ENCODE peak calls at places on chromosomes 6 and 20, in seven cellular contexts. P, C, W, D, F, Z and H are unnamed samples.

GRCh38 chr20:25259358-25259757 is 11.5 kb downstream of the PYGB start:
- DNase-seq in P (no peak), F (no peak), C (no peak), Z (no peak), W (no peak), D (no peak), H (no peak)

GRCh38 chr6:66926060-66926459 is 1219.0 kb upstream of the EYS start:
- DNase-seq in D (no peak), F (no peak), P (no peak), C (no peak), Z (no peak), W (peak), H (no peak)

GRCh38 chr20:56439784-56440291 is 27.8 kb downstream of the CASS4 start:
- DNase-seq in F (no peak), Z (no peak), C (peak), D (no peak), P (peak), W (peak), H (no peak)

GRCh38 chr6:8436956-8437355 is 1.6 kb upstream of the SLC35B3 start:
- DNase-seq in C (no peak), F (no peak), W (no peak), Z (no peak), D (no peak), P (no peak), H (no peak)

GRCh38 chr20:8187740-8188139 is 55.7 kb downstream of the PLCB1 start:
- DNase-seq in C (no peak), D (no peak), Z (no peak), F (no peak), W (peak), P (no peak), H (no peak)

GRCh38 chr20:58810116-58810878 is 40.4 kb downstream of the GNAS-AS1 start:
- DNase-seq in F (no peak), P (no peak), D (no peak), W (no peak), C (no peak), Z (no peak), H (no peak)

GRCh38 chr6:168260385-168260987 is 59.1 kb downstream of the DACT2 start:
- DNase-seq in W (no peak), P (no peak), D (peak), Z (no peak), C (no peak), F (no peak), H (no peak)

GRCh38 chr20:37990571-37991151 is 42.6 kb downstream of the TTI1 start:
- DNase-seq in W (peak), Z (peak), C (peak), F (no peak), P (peak), D (no peak), H (no peak)

GRCh38 chr6:119240257-119241123 is 109.1 kb downstream of the MAN1A1 start:
- DNase-seq in D (no peak), W (no peak), F (peak), P (no peak), Z (no peak), C (no peak), H (no peak)

GRCh38 chr20:6533321-6533720 is 234.2 kb upstream of the BMP2 start:
- DNase-seq in Z (no peak), C (peak), P (no peak), W (peak), F (no peak), D (no peak), H (no peak)

GRCh38 chr6:5302220-5302946 is 41.1 kb downstream of the FARS2 start:
- DNase-seq in D (no peak), F (no peak), P (no peak), Z (no peak), C (no peak), W (no peak), H (peak)

GRCh38 chr6:23980965-23981364 is 145.1 kb upstream of the NRSN1 start:
- DNase-seq in C (no peak), Z (no peak), P (no peak), F (no peak), D (no peak), W (no peak), H (no peak)

GRCh38 chr6:51866001-51866400 is 221.4 kb downstream of the PKHD1 start:
- DNase-seq in W (no peak), C (no peak), P (no peak), D (no peak), F (no peak), Z (no peak), H (no peak)

GRCh38 chr6:939526-940252 is 246.8 kb upstream of the EXOC2 start:
- DNase-seq in W (no peak), D (no peak), P (no peak), F (no peak), Z (no peak), C (no peak), H (no peak)

GRCh38 chr20:58524814-58525213 is 9.6 kb upstream of the APCDD1L start:
- DNase-seq in W (no peak), C (no peak), Z (no peak), F (no peak), P (no peak), D (no peak), H (no peak)

GRCh38 chr6:137013031-137013430 is 31.7 kb downstream of the IL20RA start:
- DNase-seq in P (no peak), Z (no peak), F (no peak), C (no peak), W (peak), D (no peak), H (no peak)

GRCh38 chr6:150032598-150032997 is 7.3 kb upstream of the RAET1L start:
- DNase-seq in Z (no peak), W (no peak), P (no peak), C (no peak), F (no peak), D (no peak), H (no peak)

GRCh38 chr6:3471711-3472110 is 14.9 kb upstream of the SLC22A23 start:
- DNase-seq in F (no peak), D (no peak), C (no peak), P (no peak), Z (no peak), W (no peak), H (no peak)

GRCh38 chr20:19497064-19497463 is 261.0 kb upstream of the RIN2 start:
- DNase-seq in Z (no peak), F (no peak), P (no peak), W (peak), D (no peak), C (no peak), H (no peak)

GRCh38 chr20:20130399-20130798 is 78.1 kb downstream of the CFAP61 start:
- DNase-seq in P (no peak), C (peak), Z (no peak), W (peak), F (no peak), D (no peak), H (no peak)

GRCh38 chr6:53133961-53134360 is 14.7 kb downstream of the GCM1 start:
- DNase-seq in W (no peak), Z (no peak), F (no peak), P (no peak), C (no peak), D (no peak), H (no peak)

GRCh38 chr6:93624408-93624807 is 205.0 kb upstream of the EPHA7 start:
- DNase-seq in Z (no peak), C (no peak), D (no peak), P (no peak), W (no peak), F (no peak), H (peak)

GRCh38 chr20:37411408-37412306 is 65.7 kb downstream of the SRC start:
- DNase-seq in P (no peak), C (peak), D (no peak), W (no peak), F (no peak), Z (no peak), H (no peak)

GRCh38 chr20:61965606-61966491 is 99.8 kb downstream of the TAF4 start:
- DNase-seq in F (no peak), P (no peak), D (peak), W (no peak), C (no peak), Z (no peak), H (no peak)

GRCh38 chr6:44782198-44782597 is 394.7 kb downstream of the CDC5L start:
- DNase-seq in C (no peak), D (no peak), W (no peak), Z (no peak), F (no peak), P (no peak), H (no peak)

GRCh38 chr20:20212675-20213096 is 155.2 kb upstream of the INSM1 start:
- DNase-seq in W (no peak), P (no peak), C (no peak), F (no peak), Z (no peak), D (no peak), H (no peak)

GRCh38 chr20:19382371-19382770 is 169.9 kb downstream of the SLC24A3 start:
- DNase-seq in C (no peak), D (no peak), F (no peak), P (no peak), Z (no peak), W (no peak), H (no peak)

GRCh38 chr6:16639689-16640480 is 121.4 kb downstream of the ATXN1 start:
- DNase-seq in W (peak), D (no peak), Z (no peak), P (no peak), F (no peak), C (peak), H (no peak)

GRCh38 chr6:134454794-134455193 is 136.9 kb upstream of the SGK1 start:
- DNase-seq in C (no peak), P (no peak), Z (no peak), F (no peak), W (no peak), D (no peak), H (no peak)
- H3K27ac ChIP-seq in C (no peak), P (peak), Z (no peak), F (no peak), W (no peak), D (no peak), H (no peak)

DNA sequence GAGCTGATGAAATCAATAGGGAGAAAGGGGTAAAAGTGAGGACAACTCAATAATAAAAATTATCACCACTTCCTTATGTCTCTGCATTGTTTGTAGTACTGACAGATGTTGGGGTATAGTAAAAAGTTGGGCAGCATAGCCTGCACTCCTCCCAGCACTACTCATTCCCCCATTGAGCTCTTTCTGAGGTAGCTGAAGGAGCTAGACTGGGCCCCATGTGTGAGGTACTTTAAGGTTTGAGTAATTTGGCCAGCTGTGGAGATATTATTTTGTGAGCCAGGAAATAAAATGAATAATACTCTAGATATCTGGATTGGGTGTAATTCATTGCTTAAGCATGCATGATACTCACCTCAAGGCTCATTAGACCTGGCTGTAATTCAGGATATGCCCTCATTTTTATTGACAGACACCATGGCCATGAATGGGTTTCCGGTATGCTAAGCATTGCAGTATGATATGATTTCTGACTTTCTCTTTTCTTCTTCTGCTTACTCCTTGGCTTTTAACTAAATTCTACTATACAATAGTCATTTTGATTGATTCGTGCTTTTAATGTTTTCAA is 283.9 kb upstream of the RIMS1 start:
- DNase-seq in W (no peak), C (no peak), F (no peak), Z (no peak), P (no peak), D (no peak), H (no peak)
- H3K27ac ChIP-seq in W (no peak), C (no peak), F (no peak), Z (no peak), P (no peak), D (no peak), H (no peak)

GRCh38 chr20:51894619-51895018 is 92.3 kb upstream of the SALL4 start:
- DNase-seq in P (no peak), C (no peak), Z (no peak), D (no peak), W (no peak), F (no peak), H (no peak)

GRCh38 chr20:51902933-51903332 is 100.6 kb upstream of the SALL4 start:
- DNase-seq in W (no peak), F (no peak), C (no peak), P (no peak), Z (no peak), D (no peak), H (no peak)

GRCh38 chr20:51899674-51900073 is 97.4 kb upstream of the SALL4 start:
- DNase-seq in W (no peak), F (no peak), P (no peak), Z (no peak), C (no peak), D (no peak), H (no peak)

GRCh38 chr20:51900443-51900842 is 98.1 kb upstream of the SALL4 start:
- DNase-seq in F (no peak), P (no peak), Z (no peak), C (no peak), D (no peak), W (no peak), H (no peak)

GRCh38 chr20:51898788-51899187 is 96.5 kb upstream of the SALL4 start:
- DNase-seq in W (no peak), Z (no peak), P (no peak), D (no peak), C (no peak), F (no peak), H (no peak)
- H3K27ac ChIP-seq in W (no peak), Z (no peak), P (no peak), D (no peak), C (no peak), F (no peak), H (no peak)

GRCh38 chr6:14743126-14743464 is 502.8 kb upstream of the JARID2 start:
- DNase-seq in F (no peak), W (no peak), P (no peak), C (no peak), D (no peak), Z (no peak), H (no peak)

GRCh38 chr6:14743465-14744211 is 502.2 kb upstream of the JARID2 start:
- DNase-seq in W (peak), F (no peak), C (no peak), Z (peak), P (no peak), D (no peak), H (no peak)

GRCh38 chr6:14742171-14742570 is 503.7 kb upstream of the JARID2 start:
- DNase-seq in D (no peak), Z (no peak), F (no peak), P (no peak), W (no peak), C (no peak), H (no peak)

GRCh38 chr6:14742680-14743079 is 503.2 kb upstream of the JARID2 start:
- DNase-seq in C (no peak), D (no peak), W (no peak), F (no peak), P (no peak), Z (no peak), H (no peak)

GRCh38 chr6:14744212-14744556 is 501.7 kb upstream of the JARID2 start:
- DNase-seq in F (no peak), C (no peak), D (no peak), P (no peak), Z (no peak), W (no peak), H (no peak)
- H3K27ac ChIP-seq in F (no peak), C (no peak), D (no peak), P (no peak), Z (no peak), W (peak), H (no peak)

DNA sequence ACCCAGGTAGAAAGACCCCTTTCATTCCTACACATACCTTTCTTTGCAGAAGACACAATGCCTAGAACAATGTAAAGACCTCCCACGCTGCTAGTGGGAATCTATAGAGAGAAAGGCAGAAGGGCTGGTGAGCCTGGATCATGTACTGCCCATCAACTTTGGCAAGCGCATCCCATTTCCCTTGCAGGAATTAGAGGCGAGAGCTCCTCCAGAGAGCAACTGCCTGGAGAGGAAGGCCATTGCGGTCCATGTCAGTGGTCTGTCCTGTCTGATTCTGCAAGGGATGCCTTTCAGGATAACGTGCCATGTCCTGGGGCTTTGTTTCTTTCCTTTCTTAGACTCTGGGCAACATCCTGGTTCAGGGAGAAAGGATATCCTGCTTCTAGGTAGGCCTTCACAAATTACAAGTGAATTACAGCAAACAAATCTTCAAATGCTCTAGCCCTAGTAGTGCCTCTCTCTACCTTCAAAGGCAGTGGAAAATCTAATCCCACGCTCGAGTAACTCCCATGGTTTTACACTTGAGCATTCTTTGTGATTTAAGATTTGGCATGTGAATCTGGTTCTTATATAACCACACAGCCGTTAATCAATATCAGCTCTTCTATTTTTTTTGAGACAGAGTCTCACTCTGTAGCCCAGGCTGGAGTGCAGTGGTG is 38.5 kb downstream of the GCNT2 start:
- DNase-seq in C (peak), D (no peak), W (no peak), P (no peak), Z (no peak), F (no peak), H (no peak)
- H3K27ac ChIP-seq in C (no peak), D (peak), W (no peak), P (no peak), Z (no peak), F (no peak), H (no peak)

GRCh38 chr20:51749674-51750036 is 18.5 kb downstream of the ATP9A start:
- DNase-seq in F (no peak), D (no peak), P (no peak), W (peak), Z (no peak), C (peak), H (no peak)
- H3K27ac ChIP-seq in F (no peak), D (peak), P (peak), W (peak), Z (no peak), C (peak), H (no peak)

DNA sequence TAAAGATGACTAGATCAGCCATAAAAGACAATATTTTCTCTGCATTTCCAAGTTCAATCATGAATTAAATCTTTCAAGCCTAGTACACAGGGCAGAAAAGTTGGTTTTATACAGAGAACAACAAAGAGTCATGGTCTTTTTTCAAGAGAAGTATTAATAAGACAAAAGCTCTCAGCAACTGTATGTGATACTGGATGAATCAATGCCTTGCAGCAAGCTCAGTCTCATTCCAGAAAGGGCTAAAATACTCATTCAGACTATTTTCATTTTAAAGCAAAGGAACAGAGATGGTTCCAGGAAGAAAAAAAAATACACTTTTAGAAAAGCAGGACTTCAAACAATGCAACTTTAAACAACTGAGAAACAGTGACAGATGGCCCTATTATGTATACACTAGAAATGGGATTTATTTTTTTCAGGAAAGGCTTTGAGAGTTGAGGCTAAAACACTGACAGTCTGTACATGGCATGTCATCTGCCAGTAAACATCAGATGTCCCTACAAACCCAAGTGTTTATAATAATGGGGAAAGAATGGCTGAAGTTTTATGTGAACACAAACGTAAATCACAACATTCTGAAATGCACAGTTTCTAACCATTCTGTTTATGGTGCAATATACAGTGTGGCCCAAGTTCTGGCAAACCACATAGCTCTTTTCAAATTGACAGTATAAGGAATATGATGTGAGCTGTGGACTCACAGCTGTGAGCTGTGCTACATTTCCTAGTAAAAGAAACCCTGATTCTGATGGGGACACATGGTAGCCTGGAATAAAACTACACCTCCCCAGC is 114.3 kb upstream of the DST start:
- DNase-seq in C (no peak), W (no peak), Z (no peak), F (no peak), D (no peak), P (no peak), H (no peak)
- H3K27ac ChIP-seq in C (no peak), W (no peak), Z (no peak), F (no peak), D (no peak), P (no peak), H (peak)

GRCh38 chr6:142013286-142013685 is 119.4 kb upstream of the GJE1 start:
- DNase-seq in C (peak), D (no peak), F (no peak), Z (no peak), P (no peak), W (peak), H (no peak)
- H3K27ac ChIP-seq in C (peak), D (no peak), F (no peak), Z (no peak), P (no peak), W (peak), H (no peak)